ENCODE peak calls at places on chromosome 17, in eight cellular contexts. M is glutamatergic neuron; H is IMR-90; J is KG1; D is HT-29; A is activated CD8-positive, alpha-beta memory T cell treated with anti-CD3 and anti-CD28 coated beads for 24 hours; Z is fibroblast of the conjunctiva; W is kidney epithelial cell. R is an unnamed sample.

GRCh38 chr17:83173997-83174858 is 94.8 kb downstream of the METRNL start:
- DNase-seq in M (peak), H (peak), J (no peak), D (no peak), A (peak), Z (peak), W (no peak), R (no peak)

GRCh38 chr17:8417806-8418205 is 17.9 kb upstream of the NDEL1 start:
- DNase-seq in M (no peak), H (no peak), J (no peak), D (no peak), A (no peak), Z (no peak), W (no peak), R (no peak)

GRCh38 chr17:48831549-48831883 is 681 bp downstream of the CALCOCO2 start:
- DNase-seq in M (no peak), H (no peak), J (no peak), D (no peak), A (no peak), Z (no peak), W (no peak), R (no peak)

GRCh38 chr17:11330871-11331270 is 89.9 kb downstream of the SHISA6 start:
- DNase-seq in M (peak), H (peak), J (no peak), D (no peak), A (no peak), Z (peak), W (peak), R (no peak)

GRCh38 chr17:43858201-43858600 is 11.2 kb downstream of the CD300LG start:
- DNase-seq in M (no peak), H (no peak), J (no peak), D (no peak), A (no peak), Z (no peak), W (no peak), R (no peak)

GRCh38 chr17:49959183-49959935 is 9.6 kb upstream of the DLX4 start:
- DNase-seq in M (no peak), H (peak), J (no peak), D (peak), A (no peak), Z (no peak), W (peak), R (no peak)

GRCh38 chr17:32142857-32143524 is 689 bp downstream of the RHOT1 start:
- DNase-seq in M (peak), H (peak), J (no peak), D (peak), A (peak), Z (peak), W (no peak), R (no peak)

GRCh38 chr17:56505154-56505756 is 88.2 kb upstream of the NOG start:
- DNase-seq in M (no peak), H (no peak), J (no peak), D (no peak), A (no peak), Z (no peak), W (no peak), R (no peak)

GRCh38 chr17:14337596-14338079 is 36.8 kb downstream of the HS3ST3B1 start:
- DNase-seq in M (no peak), H (no peak), J (no peak), D (no peak), A (peak), Z (no peak), W (no peak), R (no peak)

R was measured in AG04449.